ENCODE peak calls at places on chromosome 17, in ten cellular contexts. S, X, P, J, N, Z, M, L, V and G are unnamed samples.

GRCh38 chr17:82899941-82900340 is 60.1 kb upstream of the ZNF750 start:
- DNase-seq in S (no peak), X (no peak), P (no peak), J (no peak), N (no peak), Z (no peak), M (no peak), L (no peak), V (no peak), G (no peak)

GRCh38 chr17:47730681-47731080 is 2.4 kb upstream of the TBX21 start:
- DNase-seq in S (no peak), X (no peak), P (no peak), J (no peak), N (no peak), Z (no peak), M (no peak), L (no peak), V (no peak), G (no peak)

GRCh38 chr17:42980766-42981397 is 517 bp downstream of the RUNDC1 start:
- DNase-seq in S (peak), X (no peak), P (no peak), J (no peak), N (no peak), Z (peak), M (peak), L (peak), V (peak), G (no peak)

GRCh38 chr17:78774956-78775571 is 7.0 kb downstream of the CYTH1 start:
- DNase-seq in S (peak), X (no peak), P (no peak), J (no peak), N (no peak), Z (no peak), M (no peak), L (no peak), V (no peak), G (no peak)

GRCh38 chr17:50529849-50530248 is 2.7 kb upstream of the EPN3 start:
- DNase-seq in S (no peak), X (no peak), P (no peak), J (no peak), N (no peak), Z (no peak), M (no peak), L (no peak), V (no peak), G (no peak)

GRCh38 chr17:1730345-1731193 is 6.1 kb downstream of the WDR81 start:
- DNase-seq in S (no peak), X (peak), P (no peak), J (no peak), N (no peak), Z (no peak), M (peak), L (no peak), V (no peak), G (peak)

GRCh38 chr17:55264640-55265298 is at the start of gene HLF:
- DNase-seq in S (peak), X (no peak), P (peak), J (peak), N (peak), Z (peak), M (peak), L (peak), V (peak), G (no peak)

GRCh38 chr17:79970576-79971068 is 65.0 kb downstream of the TBC1D16 start:
- DNase-seq in S (peak), X (no peak), P (peak), J (peak), N (peak), Z (peak), M (no peak), L (peak), V (peak), G (no peak)

GRCh38 chr17:7677388-7678067 is 9.8 kb downstream of the TP53 start:
- DNase-seq in S (no peak), X (no peak), P (no peak), J (no peak), N (no peak), Z (no peak), M (no peak), L (no peak), V (no peak), G (no peak)

GRCh38 chr17:48929812-48930165 is 14.9 kb downstream of the SNF8 start:
- DNase-seq in S (no peak), X (no peak), P (no peak), J (no peak), N (no peak), Z (no peak), M (no peak), L (no peak), V (no peak), G (no peak)

GRCh38 chr17:40307001-40307690 is 1.8 kb upstream of the RARA start:
- DNase-seq in S (no peak), X (no peak), P (no peak), J (no peak), N (peak), Z (no peak), M (no peak), L (no peak), V (no peak), G (no peak)

GRCh38 chr17:48904428-48904827 is 3.8 kb upstream of the UBE2Z start:
- DNase-seq in S (no peak), X (no peak), P (no peak), J (no peak), N (no peak), Z (no peak), M (no peak), L (no peak), V (no peak), G (no peak)

GRCh38 chr17:49629447-49629846 is 48.5 kb downstream of the SPOP start:
- DNase-seq in S (no peak), X (no peak), P (no peak), J (no peak), N (no peak), Z (no peak), M (no peak), L (no peak), V (no peak), G (no peak)

GRCh38 chr17:57617218-57617617 is 127.9 kb downstream of the CCDC182 start:
- DNase-seq in S (no peak), X (no peak), P (no peak), J (no peak), N (no peak), Z (no peak), M (no peak), L (no peak), V (no peak), G (no peak)

GRCh38 chr17:50304781-50305404 is 30.6 kb downstream of the TMEM92 start:
- DNase-seq in S (no peak), X (no peak), P (no peak), J (no peak), N (peak), Z (no peak), M (peak), L (no peak), V (no peak), G (no peak)

GRCh38 chr17:40538019-40538935 is 27.0 kb downstream of the CCR7 start:
- DNase-seq in S (no peak), X (no peak), P (peak), J (no peak), N (no peak), Z (no peak), M (peak), L (no peak), V (no peak), G (no peak)

GRCh38 chr17:4509923-4510614 is 11.4 kb downstream of the SPNS2 start:
- DNase-seq in S (no peak), X (no peak), P (no peak), J (no peak), N (no peak), Z (no peak), M (no peak), L (no peak), V (no peak), G (no peak)

GRCh38 chr17:81419886-81420768 is 24.9 kb downstream of the BAHCC1 start:
- DNase-seq in S (no peak), X (no peak), P (no peak), J (no peak), N (no peak), Z (no peak), M (peak), L (no peak), V (peak), G (no peak)